ENCODE peak calls at places on chromosomes 3 and 15, in seven cellular contexts. One of them, this sample, is unnamed.

GRCh38 chr3:69032137-69032536 is 18.7 kb upstream of the EOGT start:
- DNase-seq in naive thymus-derived CD4-positive, alpha-beta T cell: no peak
- DNase-seq in psoas muscle: no peak
- DNase-seq in endothelial cell: no peak
- DNase-seq in esophagus squamous epithelium: no peak
- DNase-seq in effector CD4-positive, alpha-beta T cell: no peak
- DNase-seq in iris pigment epithelial cell: peak
- DNase-seq in this sample: no peak

GRCh38 chr3:126356373-126357298 is 572 bp downstream of the KLF15 start:
- DNase-seq in naive thymus-derived CD4-positive, alpha-beta T cell: no peak
- DNase-seq in psoas muscle: peak
- DNase-seq in endothelial cell: no peak
- DNase-seq in esophagus squamous epithelium: no peak
- DNase-seq in effector CD4-positive, alpha-beta T cell: no peak
- DNase-seq in iris pigment epithelial cell: peak
- DNase-seq in this sample: no peak

GRCh38 chr3:111751961-111752360 is 107.1 kb upstream of the PHLDB2 start:
- DNase-seq in naive thymus-derived CD4-positive, alpha-beta T cell: no peak
- DNase-seq in psoas muscle: no peak
- DNase-seq in endothelial cell: no peak
- DNase-seq in esophagus squamous epithelium: no peak
- DNase-seq in effector CD4-positive, alpha-beta T cell: no peak
- DNase-seq in iris pigment epithelial cell: peak
- DNase-seq in this sample: no peak

GRCh38 chr3:128447561-128448013 is 19.1 kb downstream of the DNAJB8 start:
- DNase-seq in naive thymus-derived CD4-positive, alpha-beta T cell: no peak
- DNase-seq in psoas muscle: no peak
- DNase-seq in endothelial cell: no peak
- DNase-seq in esophagus squamous epithelium: no peak
- DNase-seq in effector CD4-positive, alpha-beta T cell: no peak
- DNase-seq in iris pigment epithelial cell: no peak
- DNase-seq in this sample: no peak

GRCh38 chr15:94677202-94677790 is 445.9 kb downstream of the MCTP2 start:
- DNase-seq in naive thymus-derived CD4-positive, alpha-beta T cell: no peak
- DNase-seq in psoas muscle: no peak
- DNase-seq in endothelial cell: no peak
- DNase-seq in esophagus squamous epithelium: no peak
- DNase-seq in effector CD4-positive, alpha-beta T cell: no peak
- DNase-seq in iris pigment epithelial cell: no peak
- DNase-seq in this sample: no peak

GRCh38 chr15:63476229-63476632 is 28.2 kb upstream of the USP3 start:
- DNase-seq in naive thymus-derived CD4-positive, alpha-beta T cell: no peak
- DNase-seq in psoas muscle: no peak
- DNase-seq in endothelial cell: no peak
- DNase-seq in esophagus squamous epithelium: no peak
- DNase-seq in effector CD4-positive, alpha-beta T cell: no peak
- DNase-seq in iris pigment epithelial cell: peak
- DNase-seq in this sample: no peak

GRCh38 chr15:64050281-64051092 is 4.2 kb upstream of the DAPK2 start:
- DNase-seq in naive thymus-derived CD4-positive, alpha-beta T cell: no peak
- DNase-seq in psoas muscle: no peak
- DNase-seq in endothelial cell: no peak
- DNase-seq in esophagus squamous epithelium: no peak
- DNase-seq in effector CD4-positive, alpha-beta T cell: no peak
- DNase-seq in iris pigment epithelial cell: no peak
- DNase-seq in this sample: no peak

GRCh38 chr3:27344192-27344591 is 25.0 kb downstream of the NEK10 start:
- DNase-seq in naive thymus-derived CD4-positive, alpha-beta T cell: no peak
- DNase-seq in psoas muscle: no peak
- DNase-seq in endothelial cell: no peak
- DNase-seq in esophagus squamous epithelium: no peak
- DNase-seq in effector CD4-positive, alpha-beta T cell: no peak
- DNase-seq in iris pigment epithelial cell: no peak
- DNase-seq in this sample: no peak

GRCh38 chr3:48708481-48708889 is 8.5 kb downstream of the IP6K2 start:
- DNase-seq in naive thymus-derived CD4-positive, alpha-beta T cell: no peak
- DNase-seq in psoas muscle: no peak
- DNase-seq in endothelial cell: no peak
- DNase-seq in esophagus squamous epithelium: no peak
- DNase-seq in effector CD4-positive, alpha-beta T cell: no peak
- DNase-seq in iris pigment epithelial cell: peak
- DNase-seq in this sample: no peak

GRCh38 chr15:61921093-61921492 is 139.2 kb downstream of the VPS13C start:
- DNase-seq in naive thymus-derived CD4-positive, alpha-beta T cell: no peak
- DNase-seq in psoas muscle: no peak
- DNase-seq in endothelial cell: no peak
- DNase-seq in esophagus squamous epithelium: no peak
- DNase-seq in effector CD4-positive, alpha-beta T cell: no peak
- DNase-seq in iris pigment epithelial cell: peak
- DNase-seq in this sample: no peak

GRCh38 chr3:34387831-34388564 is 589.6 kb downstream of the PDCD6IP start:
- DNase-seq in naive thymus-derived CD4-positive, alpha-beta T cell: no peak
- DNase-seq in psoas muscle: no peak
- DNase-seq in endothelial cell: no peak
- DNase-seq in esophagus squamous epithelium: no peak
- DNase-seq in effector CD4-positive, alpha-beta T cell: no peak
- DNase-seq in iris pigment epithelial cell: no peak
- DNase-seq in this sample: no peak

GRCh38 chr3:23435318-23435717 is 232.2 kb downstream of the UBE2E2 start:
- DNase-seq in naive thymus-derived CD4-positive, alpha-beta T cell: no peak
- DNase-seq in psoas muscle: no peak
- DNase-seq in endothelial cell: no peak
- DNase-seq in esophagus squamous epithelium: no peak
- DNase-seq in effector CD4-positive, alpha-beta T cell: no peak
- DNase-seq in iris pigment epithelial cell: peak
- DNase-seq in this sample: no peak

GRCh38 chr3:109923431-109923830 is 586.1 kb upstream of the DPPA4 start:
- DNase-seq in naive thymus-derived CD4-positive, alpha-beta T cell: no peak
- DNase-seq in psoas muscle: no peak
- DNase-seq in endothelial cell: no peak
- DNase-seq in esophagus squamous epithelium: no peak
- DNase-seq in effector CD4-positive, alpha-beta T cell: no peak
- DNase-seq in iris pigment epithelial cell: no peak
- DNase-seq in this sample: no peak

GRCh38 chr15:38068600-38068999 is 134.2 kb downstream of the TMCO5A start:
- DNase-seq in naive thymus-derived CD4-positive, alpha-beta T cell: no peak
- DNase-seq in psoas muscle: no peak
- DNase-seq in endothelial cell: no peak
- DNase-seq in esophagus squamous epithelium: no peak
- DNase-seq in effector CD4-positive, alpha-beta T cell: no peak
- DNase-seq in iris pigment epithelial cell: no peak
- DNase-seq in this sample: no peak

GRCh38 chr3:108223928-108224327 is 1.7 kb upstream of the IFT57 start:
- DNase-seq in naive thymus-derived CD4-positive, alpha-beta T cell: no peak
- DNase-seq in psoas muscle: no peak
- DNase-seq in endothelial cell: no peak
- DNase-seq in esophagus squamous epithelium: no peak
- DNase-seq in effector CD4-positive, alpha-beta T cell: no peak
- DNase-seq in iris pigment epithelial cell: peak
- DNase-seq in this sample: peak

GRCh38 chr15:78734441-78735064 is 76.7 kb downstream of the ADAMTS7 start:
- DNase-seq in naive thymus-derived CD4-positive, alpha-beta T cell: no peak
- DNase-seq in psoas muscle: no peak
- DNase-seq in endothelial cell: no peak
- DNase-seq in esophagus squamous epithelium: no peak
- DNase-seq in effector CD4-positive, alpha-beta T cell: no peak
- DNase-seq in iris pigment epithelial cell: no peak
- DNase-seq in this sample: no peak

GRCh38 chr3:195468841-195469240 is 26.0 kb upstream of the ACAP2 start:
- DNase-seq in naive thymus-derived CD4-positive, alpha-beta T cell: no peak
- DNase-seq in psoas muscle: no peak
- DNase-seq in endothelial cell: no peak
- DNase-seq in esophagus squamous epithelium: no peak
- DNase-seq in effector CD4-positive, alpha-beta T cell: no peak
- DNase-seq in iris pigment epithelial cell: no peak
- DNase-seq in this sample: no peak

GRCh38 chr15:39736646-39737550 is 45.7 kb downstream of the FSIP1 start:
- DNase-seq in naive thymus-derived CD4-positive, alpha-beta T cell: no peak
- DNase-seq in psoas muscle: peak
- DNase-seq in endothelial cell: no peak
- DNase-seq in esophagus squamous epithelium: no peak
- DNase-seq in effector CD4-positive, alpha-beta T cell: no peak
- DNase-seq in iris pigment epithelial cell: no peak
- DNase-seq in this sample: no peak

GRCh38 chr3:13508496-13508895 is 28.4 kb downstream of the HDAC11 start:
- DNase-seq in naive thymus-derived CD4-positive, alpha-beta T cell: no peak
- DNase-seq in psoas muscle: no peak
- DNase-seq in endothelial cell: no peak
- DNase-seq in esophagus squamous epithelium: no peak
- DNase-seq in effector CD4-positive, alpha-beta T cell: no peak
- DNase-seq in iris pigment epithelial cell: no peak
- DNase-seq in this sample: no peak

GRCh38 chr3:16338999-16339398 is 74.0 kb downstream of the OXNAD1 start:
- DNase-seq in naive thymus-derived CD4-positive, alpha-beta T cell: no peak
- DNase-seq in psoas muscle: no peak
- DNase-seq in endothelial cell: no peak
- DNase-seq in esophagus squamous epithelium: no peak
- DNase-seq in effector CD4-positive, alpha-beta T cell: no peak
- DNase-seq in iris pigment epithelial cell: peak
- DNase-seq in this sample: no peak